ENCODE peak calls at places on chromosomes 11 and 22, in four cellular contexts. Y is IMR-90, O is H1, C is Peyer's patch. T is an unnamed sample.

GRCh38 chr22:43561421-43562178 is 149.8 kb downstream of the MPPED1 start:
- DNase-seq in Y (no peak), O (no peak), C (no peak), T (no peak)

GRCh38 chr11:19658344-19658743 is 54.3 kb upstream of the NAV2 start:
- DNase-seq in Y (no peak), O (no peak), C (no peak), T (no peak)

GRCh38 chr11:76660533-76661305 is 9.8 kb downstream of the LRRC32 start:
- DNase-seq in O (no peak), C (peak; percentile 41), Y (no peak), T (no peak)

GRCh38 chr11:102620858-102621561 is 4.1 kb downstream of the MMP20 start:
- DNase-seq in C (no peak), Y (peak; percentile 88), O (no peak), T (no peak)

GRCh38 chr11:34929794-34930763 is 13.7 kb downstream of the PDHX start:
- DNase-seq in C (peak; percentile 56), O (no peak), Y (no peak), T (no peak)

GRCh38 chr11:20599424-20600346 is at the start of gene SLC6A5:
- DNase-seq in O (peak; percentile 49), C (no peak), Y (peak; percentile 19), T (no peak)

GRCh38 chr22:39383841-39384625 is 15.5 kb upstream of the TAB1 start:
- DNase-seq in O (no peak), C (no peak), Y (peak; percentile 46), T (no peak)

GRCh38 chr11:18280438-18281046 is 14.5 kb downstream of the SAA1 start:
- DNase-seq in Y (no peak), C (no peak), O (no peak), T (peak; percentile 50)

GRCh38 chr11:77223797-77224196 is 77.7 kb downstream of the GDPD4 start:
- DNase-seq in C (no peak), O (no peak), Y (no peak), T (no peak)

GRCh38 chr11:130726234-130726559 is 190.1 kb downstream of the SNX19 start:
- DNase-seq in O (no peak), Y (peak; percentile 65), C (no peak), T (no peak)

GRCh38 chr11:102361100-102362021 is 14.3 kb downstream of the BIRC2 start:
- DNase-seq in C (no peak), Y (peak; percentile 17), O (no peak), T (no peak)

GRCh38 chr11:63321723-63322122 is 47.9 kb upstream of the SLC22A9 start:
- DNase-seq in C (no peak), O (no peak), Y (no peak), T (no peak)

GRCh38 chr11:13010737-13011342 is 1.7 kb downstream of the RASSF10 start:
- DNase-seq in Y (no peak), O (no peak), C (peak; percentile 56), T (no peak)

GRCh38 chr22:29503811-29504372 is 23.9 kb downstream of the NEFH start:
- DNase-seq in O (no peak), Y (peak; percentile 79), C (no peak), T (no peak)

GRCh38 chr11:117564321-117564720 is 232.7 kb downstream of the DSCAML1 start:
- DNase-seq in O (no peak), Y (no peak), C (peak; percentile 15), T (no peak)

GRCh38 chr11:48111941-48112340 is 104.7 kb upstream of the OR4B1 start:
- DNase-seq in Y (no peak), C (no peak), O (no peak), T (no peak)

GRCh38 chr11:77102246-77103210 is at the start of gene OMP:
- DNase-seq in Y (no peak), C (no peak), O (no peak), T (no peak)

GRCh38 chr11:101840720-101841119 is 74.1 kb upstream of the CEP126 start:
- DNase-seq in C (no peak), O (no peak), Y (peak; percentile 67), T (no peak)

DNA sequence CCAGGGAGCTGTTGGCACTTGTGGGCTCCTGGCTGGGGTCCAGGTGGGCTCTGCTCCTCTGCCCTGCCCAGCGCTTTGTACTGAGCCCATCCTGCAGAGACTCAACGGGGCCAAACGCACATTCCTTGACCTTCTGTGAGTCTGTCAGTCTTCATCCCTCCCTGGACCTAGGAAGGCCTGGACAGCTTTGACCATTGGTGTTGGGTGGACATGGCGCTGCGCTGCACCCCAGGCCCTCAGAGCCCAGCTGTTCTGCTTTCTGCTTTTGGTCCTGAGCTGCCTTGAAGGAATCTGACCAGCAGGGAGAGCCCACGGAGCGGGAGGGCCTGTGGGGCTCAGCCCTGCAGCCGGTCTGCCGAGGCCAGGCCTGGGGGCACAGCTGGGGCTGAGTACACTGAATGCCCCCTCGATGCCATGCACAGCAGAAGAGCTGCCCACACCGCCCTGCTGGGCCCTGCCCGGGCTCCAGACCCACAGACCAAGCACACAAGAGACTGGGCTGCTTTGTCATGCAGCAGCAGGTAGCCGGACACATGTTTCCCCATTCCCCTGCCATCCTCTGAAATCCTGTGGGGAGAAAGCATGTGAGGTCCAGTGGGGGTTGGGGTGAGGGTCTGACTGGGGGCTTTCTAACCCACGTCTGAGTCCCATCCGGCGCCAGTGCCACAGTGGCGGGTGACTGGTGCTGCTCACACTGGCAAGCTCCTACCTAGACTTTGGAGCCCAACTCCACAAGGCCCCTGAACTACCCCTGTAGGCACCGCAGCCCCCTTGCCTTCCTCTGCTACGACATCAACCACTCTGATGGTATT is 24.1 kb upstream of the CCDC188 start:
- DNase-seq in C (no peak), O (no peak), Y (peak; percentile 9), T (no peak)
- TF ChIP-seq CTCF in C (peak; percentile 47), O (peak; percentile 32), Y (peak; percentile 39), T (no peak)

DNA sequence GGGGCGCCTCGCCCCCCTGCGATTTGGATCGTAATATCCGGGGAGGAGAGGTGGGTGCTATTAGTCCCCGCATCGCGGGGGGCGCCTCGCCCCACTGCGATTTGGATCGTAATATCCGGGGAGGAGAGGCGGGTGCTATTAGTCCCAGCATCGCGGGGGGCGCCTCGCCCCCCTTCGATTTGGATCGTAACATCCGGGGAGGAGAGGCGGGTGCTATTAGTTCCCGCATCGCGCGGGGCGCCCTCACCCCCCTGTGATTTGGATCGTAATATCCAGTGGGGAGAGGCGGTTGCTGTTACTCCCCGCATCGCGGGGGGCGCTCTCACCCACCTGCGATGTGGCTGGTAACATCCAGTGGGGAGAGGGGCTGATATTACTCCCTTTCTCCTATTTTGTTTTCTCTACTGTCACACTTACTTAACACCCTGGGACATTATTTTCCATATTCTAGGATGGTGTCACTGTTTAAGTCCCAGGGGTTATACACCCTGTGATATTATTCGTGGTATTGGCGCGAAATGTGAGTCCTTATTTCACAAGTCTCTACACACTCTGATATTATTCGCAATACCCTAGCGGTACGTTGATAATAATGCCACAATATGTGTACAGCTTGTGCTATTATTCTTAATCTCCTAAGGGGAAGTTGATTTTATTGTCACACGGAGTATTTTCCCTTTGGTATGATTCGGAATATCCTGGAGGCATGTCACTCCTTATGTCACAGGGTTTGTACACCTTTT is 57.8 kb upstream of the ALDH3B2 start:
- DNase-seq in O (no peak), Y (no peak), C (no peak), T (no peak)
- TF ChIP-seq CTCF in O (peak; percentile 39), Y (peak; percentile 25), C (peak; percentile 11), T (peak; percentile 64)

GRCh38 chr11:75223954-75224643 is 16.5 kb upstream of the TPBGL start:
- DNase-seq in O (no peak), C (peak; percentile 19), Y (no peak), T (no peak)
- TF ChIP-seq CTCF in O (peak; percentile 15), C (no peak), Y (no peak), T (no peak)

GRCh38 chr11:126149759-126150236 is 61.7 kb downstream of the RPUSD4 start:
- DNase-seq in O (no peak), C (no peak), Y (no peak), T (no peak)
- TF ChIP-seq CTCF in O (no peak), C (no peak), Y (no peak), T (no peak)

GRCh38 chr22:20170170-20170569 is 19.3 kb upstream of the CCDC188 start:
- DNase-seq in Y (no peak), C (no peak), O (no peak), T (no peak)
- TF ChIP-seq CTCF in Y (no peak), C (no peak), O (no peak), T (no peak)

DNA sequence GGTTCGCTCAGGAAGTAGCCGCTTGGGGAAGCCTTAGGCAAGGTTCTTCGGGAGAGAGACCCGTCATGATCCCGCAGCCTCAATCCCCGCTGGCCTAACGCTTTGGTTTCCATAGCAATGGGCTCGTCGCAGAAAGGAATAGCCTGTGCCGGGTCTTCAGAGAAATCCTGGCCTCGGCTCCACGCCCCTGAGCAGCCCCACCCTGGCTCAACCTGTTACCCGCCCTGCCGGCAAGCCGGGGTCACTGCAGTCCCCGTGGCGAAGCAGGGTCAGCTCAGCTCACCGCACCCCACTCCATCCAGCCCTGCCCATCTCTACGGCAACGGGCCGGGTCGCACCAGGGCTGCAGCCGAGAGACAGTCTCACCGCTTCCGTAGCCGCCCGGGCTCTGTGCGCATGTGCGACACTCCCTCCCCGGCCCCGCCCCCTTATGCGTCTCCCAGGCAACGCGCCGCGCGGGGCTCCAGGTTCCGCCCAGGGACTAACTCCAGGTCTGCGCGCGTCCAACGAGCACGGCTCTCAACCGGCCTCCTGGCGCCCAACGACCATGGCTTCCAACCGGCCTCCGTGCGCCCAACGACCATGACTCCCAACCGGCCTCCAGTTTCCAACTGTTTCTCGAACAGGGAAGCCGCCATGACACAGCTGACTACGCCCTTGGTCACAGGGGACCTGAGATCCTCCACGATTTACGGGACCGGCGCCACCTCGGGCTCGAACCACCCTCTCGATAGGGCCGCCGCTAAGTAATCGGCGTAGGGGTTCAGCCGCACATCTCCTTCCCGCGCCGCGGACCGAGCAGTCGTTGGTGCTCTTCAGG is at the start of gene DUSP18:
- DNase-seq in C (peak; percentile 99), O (peak; percentile 94), Y (peak; percentile 79), T (peak; percentile 98)
- TF ChIP-seq CTCF in C (peak; percentile 67), O (peak; percentile 73), Y (peak; percentile 29), T (peak; percentile 41)

GRCh38 chr11:68390315-68390714 is 70.2 kb upstream of the PPP6R3 start:
- DNase-seq in Y (no peak), O (no peak), C (no peak), T (no peak)

GRCh38 chr11:68387840-68388239 is 72.7 kb upstream of the PPP6R3 start:
- DNase-seq in O (no peak), Y (no peak), C (no peak), T (no peak)

GRCh38 chr11:68385128-68385527 is 72.7 kb downstream of the LRP5 start:
- DNase-seq in Y (no peak), O (no peak), C (no peak), T (no peak)

GRCh38 chr11:68386331-68386978 is 74.1 kb downstream of the LRP5 start:
- DNase-seq in Y (no peak), O (no peak), C (no peak), T (no peak)

GRCh38 chr11:68388595-68389198 is 71.9 kb upstream of the PPP6R3 start:
- DNase-seq in O (no peak), Y (no peak), C (no peak), T (no peak)
- TF ChIP-seq CTCF in O (no peak), Y (no peak), C (no peak), T (no peak)

T was measured in B cell.